ENCODE peak calls at places on chromosome 16, in six cellular contexts. K is tibial artery, B is transverse colon, Y is PC-3, G is PC-9, T is lung. U is an unnamed sample. For H3K4me1, the result is how much of the 10 kb centered on the place peaks cover.

GRCh38 chr16:85285681-85286065 is 173.4 kb upstream of the CIBAR2 start:
- DNase-seq in T (no peak), K (no peak), Y (no peak), B (no peak), G (no peak), U (no peak)

GRCh38 chr16:23754594-23755483 is at the start of gene CHP2:
- DNase-seq in G (no peak), T (no peak), B (peak), Y (no peak), K (no peak), U (peak)

GRCh38 chr16:7691533-7691932 is 358.9 kb downstream of the RBFOX1 start:
- DNase-seq in Y (no peak), K (no peak), G (no peak), B (no peak), T (no peak), U (no peak)

GRCh38 chr16:74169687-74170522 is 126.7 kb upstream of the PSMD7 start:
- DNase-seq in K (no peak), Y (peak), G (no peak), B (no peak), T (no peak), U (no peak)

GRCh38 chr16:49921791-49922456 is 66.0 kb upstream of the ZNF423 start:
- DNase-seq in G (peak), T (peak), Y (peak), B (peak), K (peak), U (peak)

GRCh38 chr16:12120331-12120981 is 143.9 kb downstream of the SNX29 start:
- DNase-seq in B (peak), Y (no peak), T (no peak), K (peak), G (no peak), U (peak)

GRCh38 chr16:3716831-3717234 is 491 bp downstream of the TRAP1 start:
- DNase-seq in B (peak), K (no peak), Y (peak), T (no peak), G (no peak), U (peak)

GRCh38 chr16:68062910-68063393 is 22.2 kb upstream of the NFATC3 start:
- DNase-seq in T (no peak), Y (no peak), K (no peak), B (peak), G (no peak), U (no peak)

GRCh38 chr16:7714775-7715174 is 382.1 kb downstream of the RBFOX1 start:
- DNase-seq in G (no peak), K (no peak), B (no peak), Y (no peak), T (no peak), U (no peak)

GRCh38 chr16:51152691-51153261 is 1.7 kb upstream of the SALL1 start:
- DNase-seq in T (no peak), B (no peak), Y (no peak), K (no peak), G (no peak), U (no peak)

GRCh38 chr16:56860226-56861020 is 4.6 kb upstream of the SLC12A3 start:
- DNase-seq in Y (no peak), T (no peak), K (no peak), B (peak), G (no peak), U (no peak)

GRCh38 chr16:5838725-5839124 is 741.1 kb upstream of the EEF2KMT start:
- DNase-seq in T (no peak), K (no peak), Y (no peak), G (no peak), B (no peak), U (no peak)

GRCh38 chr16:55233464-55233863 is 90.5 kb upstream of the IRX6 start:
- DNase-seq in G (no peak), T (no peak), Y (no peak), B (no peak), K (no peak), U (no peak)

GRCh38 chr16:86118467-86119307 is 219.7 kb downstream of the IRF8 start:
- DNase-seq in T (no peak), K (no peak), G (no peak), B (peak), Y (no peak), U (no peak)

GRCh38 chr16:56233795-56234566 is 42.7 kb downstream of the GNAO1 start:
- DNase-seq in G (peak), K (no peak), Y (no peak), B (no peak), T (no peak), U (no peak)

GRCh38 chr16:87877942-87878507 is 8.7 kb upstream of the SLC7A5 start:
- DNase-seq in Y (no peak), T (no peak), K (no peak), B (no peak), G (no peak), U (no peak)

GRCh38 chr16:66378739-66379570 is 12.5 kb downstream of the CDH5 start:
- DNase-seq in Y (no peak), T (no peak), K (no peak), G (peak), B (no peak), U (no peak)

GRCh38 chr16:26623442-26623841 is 443.3 kb upstream of the C16orf82 start:
- DNase-seq in Y (no peak), T (no peak), G (no peak), B (no peak), K (no peak), U (no peak)

GRCh38 chr16:10876799-10877341 is at the start of gene CIITA:
- DNase-seq in B (peak), T (peak), Y (peak), K (peak), G (peak), U (no peak)

GRCh38 chr16:20349615-20350014 is 2.9 kb downstream of the UMOD start:
- DNase-seq in T (no peak), B (no peak), G (no peak), Y (no peak), K (no peak), U (no peak)

GRCh38 chr16:17340804-17341203 is 130.0 kb downstream of the XYLT1 start:
- DNase-seq in Y (no peak), T (no peak), G (no peak), B (no peak), K (no peak), U (no peak)

GRCh38 chr16:71542377-71542776 is 16.2 kb downstream of the CHST4 start:
- DNase-seq in G (no peak), B (peak), K (peak), T (peak), Y (peak), U (peak)

GRCh38 chr16:66608241-66609138 is 4.0 kb downstream of the CMTM3 start:
- DNase-seq in Y (peak), T (peak), B (peak), G (peak), K (peak), U (peak)

GRCh38 chr16:23803591-23804123 is 32.1 kb upstream of the PRKCB start:
- DNase-seq in Y (peak), B (peak), T (peak), G (peak), K (peak), U (peak)

GRCh38 chr16:77690416-77690815 is 31.9 kb upstream of the NUDT7 start:
- DNase-seq in Y (no peak), T (no peak), K (no peak), G (no peak), B (no peak), U (no peak)

GRCh38 chr16:78098087-78098486 is 1.4 kb upstream of the WWOX start:
- DNase-seq in B (no peak), T (no peak), K (no peak), Y (no peak), G (no peak), U (no peak)

GRCh38 chr16:2150418-2151187 is 2.2 kb downstream of the RAB26 start:
- DNase-seq in Y (peak), G (peak), T (no peak), K (no peak), B (peak), U (peak)

GRCh38 chr16:69465083-69465721 is 40.8 kb downstream of the CYB5B start:
- DNase-seq in K (no peak), B (peak), G (no peak), T (no peak), Y (no peak), U (peak)

GRCh38 chr16:10886739-10887269 is 9.8 kb downstream of the CIITA start:
- DNase-seq in B (no peak), Y (no peak), G (no peak), K (no peak), T (no peak), U (no peak)

GRCh38 chr16:4306439-4307214 is 9.2 kb upstream of the GLIS2 start:
- DNase-seq in B (no peak), K (no peak), G (no peak), T (no peak), Y (no peak), U (peak)

GRCh38 chr16:86224126-86224525 is 286.2 kb upstream of the FOXF1 start:
- DNase-seq in K (no peak), T (no peak), Y (no peak), G (no peak), B (no peak), U (no peak)

GRCh38 chr16:85563515-85564276 is 49.4 kb upstream of the GSE1 start:
- DNase-seq in G (peak), Y (peak), K (peak), T (peak), B (peak), U (no peak)

GRCh38 chr16:70437017-70437581 is 1.8 kb downstream of the ST3GAL2 start:
- DNase-seq in Y (no peak), T (no peak), B (no peak), G (no peak), K (no peak), U (peak)

GRCh38 chr16:85675528-85675927 is 13.2 kb downstream of the GINS2 start:
- DNase-seq in G (no peak), Y (no peak), K (no peak), B (no peak), T (no peak), U (no peak)

GRCh38 chr16:83899272-83899897 is 470 bp downstream of the MLYCD start:
- DNase-seq in K (peak), G (peak), Y (peak), B (peak), T (peak), U (peak)

GRCh38 chr16:85699628-85700027 is 10.9 kb upstream of the GINS2 start:
- DNase-seq in G (no peak), K (no peak), T (no peak), Y (no peak), B (no peak), U (no peak)

GRCh38 chr16:15682105-15682570 is 32.1 kb downstream of the NDE1 start:
- DNase-seq in T (no peak), K (peak), B (peak), G (peak), Y (peak), U (peak)

GRCh38 chr16:85819711-85820110 is 20.2 kb downstream of the COX4I1 start:
- DNase-seq in Y (no peak), T (no peak), G (no peak), B (no peak), K (no peak), U (no peak)

DNA sequence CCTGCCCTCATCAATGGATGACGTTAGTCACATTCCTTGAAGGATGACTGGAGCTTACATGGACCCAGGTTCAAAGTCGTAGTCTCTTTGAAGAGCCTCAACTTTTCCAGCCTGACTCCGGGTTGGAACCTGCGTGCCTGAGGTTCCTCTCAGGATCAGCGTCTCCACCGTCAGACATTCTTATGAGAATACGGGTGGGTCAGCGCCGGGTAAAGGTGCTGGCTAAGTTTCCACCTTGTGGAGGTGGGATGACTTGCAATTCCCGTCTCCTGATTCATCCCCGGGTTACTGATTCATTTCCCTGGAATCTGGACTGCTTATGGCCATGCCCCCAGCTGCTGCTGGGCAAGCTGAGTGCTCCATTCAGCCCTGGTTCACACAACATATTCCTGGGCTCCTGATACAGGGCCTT is 38.9 kb upstream of the CMIP start:
- DNase-seq in B (no peak), T (no peak), G (peak), K (no peak), Y (peak), U (no peak)
- TF ChIP-seq CTCF in B (no peak), T (no peak), G (no peak), K (no peak), Y (no peak), U (no peak)

GRCh38 chr16:19136549-19137196 is 22.9 kb downstream of the ITPRIPL2 start:
- DNase-seq in G (peak), B (peak), T (no peak), K (peak), Y (peak), U (no peak)

GRCh38 chr16:19137201-19137601 is 23.4 kb downstream of the ITPRIPL2 start:
- DNase-seq in Y (peak), T (no peak), B (no peak), K (no peak), G (no peak), U (no peak)

GRCh38 chr16:19135201-19135838 is 21.6 kb downstream of the ITPRIPL2 start:
- DNase-seq in G (no peak), T (no peak), Y (no peak), K (no peak), B (no peak), U (no peak)

GRCh38 chr16:19137621-19138128 is 23.9 kb downstream of the ITPRIPL2 start:
- DNase-seq in T (no peak), Y (no peak), B (no peak), G (no peak), K (no peak), U (no peak)

DNA sequence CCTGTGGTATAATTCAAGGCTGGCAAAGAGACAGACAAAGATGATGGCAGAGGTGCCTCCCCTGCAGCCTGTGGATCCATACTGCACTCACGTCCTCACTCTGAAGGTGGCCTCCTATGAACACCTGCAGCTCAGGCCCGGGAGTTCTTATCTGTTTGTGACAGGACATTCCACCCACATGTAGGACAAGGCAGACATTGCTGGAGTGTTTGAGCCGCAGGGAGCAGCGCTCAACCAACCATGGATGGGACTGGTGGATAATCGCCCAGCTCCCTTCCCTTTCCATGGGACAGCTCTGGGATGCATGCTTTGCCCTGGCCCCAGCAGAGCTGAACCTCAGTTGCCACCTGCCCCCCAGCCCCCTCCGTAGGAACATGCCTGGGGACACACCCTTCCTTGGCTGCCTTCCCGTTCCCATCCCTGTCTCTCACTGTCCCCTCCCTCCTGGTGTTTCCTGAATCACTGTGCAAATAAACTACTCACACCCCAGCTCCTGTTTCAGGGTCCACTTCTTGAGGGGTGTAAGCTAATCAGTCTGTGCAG is 22.2 kb downstream of the ITPRIPL2 start:
- DNase-seq in Y (peak), K (no peak), G (peak), B (peak), T (peak), U (no peak)
- H3K4me1 ChIP-seq in Y (under half), K (under half), G (half or more), B (under half), T (under half), U (under half)

GRCh38 chr16:89476811-89477261 is 13.5 kb downstream of the ANKRD11 start:
- DNase-seq in G (no peak), K (no peak), Y (no peak), B (no peak), T (no peak), U (no peak)
- H3K4me3 ChIP-seq in G (peak), K (no peak), Y (no peak), B (no peak), T (no peak), U (no peak)

DNA sequence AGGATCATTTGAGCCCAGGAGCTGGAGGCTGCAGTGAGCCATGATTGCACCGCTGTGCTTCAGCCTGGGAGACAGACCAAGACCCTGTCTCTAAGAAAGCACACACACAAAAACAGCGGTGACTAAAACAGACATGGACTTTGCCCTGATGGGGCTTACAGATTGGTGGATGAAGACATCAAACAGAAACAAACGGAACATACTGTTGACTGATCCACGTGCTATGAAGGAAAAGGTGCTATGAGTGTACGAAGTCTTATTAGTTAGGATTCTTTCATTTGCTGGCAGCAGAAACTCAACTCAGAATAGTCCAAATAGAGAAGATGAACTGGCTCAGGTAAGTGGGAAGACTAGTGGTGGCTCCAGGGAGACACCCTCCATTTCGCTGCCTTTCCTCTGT is 309.8 kb upstream of the N4BP1 start:
- DNase-seq in B (no peak), Y (no peak), T (no peak), K (no peak), G (no peak), U (no peak)
- TF ChIP-seq CTCF in B (no peak), Y (no peak), T (no peak), K (no peak), G (no peak), U (no peak)

DNA sequence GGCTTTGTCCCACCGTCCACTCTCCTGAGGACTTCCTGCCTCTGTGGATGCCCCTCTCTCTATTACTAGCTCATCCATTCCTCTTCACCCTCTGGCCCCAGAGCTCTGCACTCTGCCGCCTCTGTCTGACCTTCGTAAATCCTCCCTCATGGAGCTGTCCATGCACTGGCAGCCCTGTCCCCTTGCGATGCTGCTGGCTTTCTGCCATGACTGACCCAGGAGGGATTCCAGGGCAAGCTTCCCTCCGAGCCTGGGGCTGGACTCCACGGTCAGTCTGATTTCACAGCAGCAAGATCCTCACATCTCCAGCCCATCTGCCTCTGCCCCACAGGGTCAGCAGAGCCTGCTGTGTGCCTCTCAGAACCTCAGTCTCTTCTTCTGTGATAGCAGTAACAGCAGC is 4.7 kb downstream of the CBFA2T3 start:
- DNase-seq in G (no peak), Y (no peak), T (no peak), B (no peak), K (no peak), U (no peak)
- H3K4me1 ChIP-seq in G (under half), Y (under half), T (under half), B (under half), K (under half), U (under half)

DNA sequence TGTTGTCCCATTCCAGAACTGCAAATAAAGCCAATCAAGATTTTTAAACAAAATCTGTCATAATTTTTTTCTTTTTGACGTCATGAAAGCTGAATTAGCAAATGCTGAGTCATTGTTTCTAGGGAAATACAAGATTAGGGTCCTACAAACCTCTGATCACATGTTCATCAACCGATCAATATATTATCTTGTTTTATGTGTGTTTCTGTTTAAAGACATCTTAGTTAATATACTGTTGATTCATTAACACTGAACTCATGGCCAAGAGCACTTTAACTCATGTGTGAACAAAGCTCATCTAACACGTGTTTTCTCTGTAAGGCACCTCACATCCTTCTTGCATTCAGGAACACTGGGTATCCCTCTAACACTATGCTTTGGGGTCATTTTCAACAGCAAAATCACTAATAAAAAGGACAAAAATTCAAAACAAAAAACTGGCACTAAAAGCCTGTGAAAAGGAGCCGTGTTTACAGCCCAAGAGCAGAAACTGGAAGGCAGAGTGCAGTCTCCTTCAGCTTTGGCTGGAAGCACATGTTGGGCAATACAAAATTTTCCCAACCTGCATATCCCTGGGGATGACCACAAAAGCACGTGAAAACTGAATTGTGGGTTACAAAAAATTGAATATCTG is 102.5 kb downstream of the PARN start:
- DNase-seq in G (no peak), T (no peak), Y (no peak), B (no peak), K (peak), U (no peak)
- H3K4me3 ChIP-seq in G (no peak), T (no peak), Y (no peak), B (no peak), K (no peak), U (no peak)

U was measured in BE2C.